ENCODE peak calls at places on chromosomes 11 and 22, in nine cellular contexts. H is fibroblast of lung, N is psoas muscle, K is mammary epithelial cell, W is A549, M is right atrium auricular region, J is right lobe of liver, L is body of pancreas, R is stomach. Y is an unnamed sample.
A peak's percentile ranks its signal among the peaks of the same experiment; 100 is the strongest.

GRCh38 chr11:102985850-102986249 is 30.3 kb upstream of the MMP13 start:
- DNase-seq in M (no peak), R (no peak), K (no peak), W (no peak), J (no peak), H (no peak), L (no peak), N (no peak), Y (no peak)

GRCh38 chr11:124745835-124746620 is 6.0 kb downstream of the VSIG2 start:
- DNase-seq in K (no peak), N (no peak), H (no peak), R (no peak), J (peak; percentile 42), M (no peak), W (peak; percentile 44), L (peak; percentile 44), Y (peak; percentile 80)

GRCh38 chr11:23959466-23959865 is 537.4 kb upstream of the LUZP2 start:
- DNase-seq in M (no peak), W (no peak), J (no peak), R (no peak), H (no peak), N (no peak), K (no peak), L (no peak), Y (no peak)

GRCh38 chr22:27170491-27170890 is 513.1 kb downstream of the MIAT start:
- DNase-seq in M (no peak), L (peak; percentile 17), H (peak; percentile 11), J (no peak), K (no peak), N (peak; percentile 44), R (no peak), W (peak; percentile 21), Y (no peak)

GRCh38 chr22:27062857-27063256 is 405.5 kb downstream of the MIAT start:
- DNase-seq in W (no peak), H (no peak), L (no peak), K (no peak), J (no peak), M (no peak), N (no peak), R (no peak), Y (no peak)

GRCh38 chr11:11010624-11011127 is 152.8 kb upstream of the ZBED5 start:
- DNase-seq in M (peak; percentile 61), L (peak; percentile 13), K (peak; percentile 33), N (peak; percentile 54), W (peak; percentile 40), J (peak; percentile 39), H (peak; percentile 20), R (peak; percentile 28), Y (peak; percentile 44)

GRCh38 chr22:50696799-50697561 is 24.4 kb downstream of the SHANK3 start:
- DNase-seq in J (peak; percentile 36), M (no peak), N (peak; percentile 50), K (peak; percentile 11), L (peak; percentile 20), W (peak; percentile 31), H (peak; percentile 11), R (no peak), Y (peak; percentile 80)

GRCh38 chr11:70483077-70483861 is 84.9 kb downstream of the CTTN start:
- DNase-seq in H (peak; percentile 72), R (peak; percentile 39), L (no peak), K (peak; percentile 60), W (peak; percentile 68), M (no peak), J (no peak), N (no peak), Y (peak; percentile 78)

GRCh38 chr11:66408488-66409214 is 12.2 kb upstream of the NPAS4 start:
- DNase-seq in N (peak; percentile 93), W (peak; percentile 91), J (peak; percentile 83), K (peak; percentile 76), R (peak; percentile 91), M (peak; percentile 89), L (peak; percentile 87), H (peak; percentile 95), Y (peak; percentile 98)

GRCh38 chr11:2884424-2884815 is 1.2 kb downstream of the CDKN1C start:
- DNase-seq in R (peak; percentile 62), L (peak; percentile 56), J (no peak), W (no peak), K (no peak), M (no peak), H (peak; percentile 45), N (peak; percentile 78), Y (no peak)

GRCh38 chr11:128523616-128524015 is 63.7 kb downstream of the ETS1 start:
- DNase-seq in M (no peak), R (no peak), W (no peak), N (no peak), J (no peak), L (no peak), H (peak; percentile 40), K (peak; percentile 75), Y (no peak)

GRCh38 chr22:36540867-36541642 is 12.1 kb upstream of the EIF3D start:
- DNase-seq in K (peak; percentile 24), M (no peak), N (no peak), J (no peak), L (no peak), W (no peak), H (no peak), R (no peak), Y (no peak)

GRCh38 chr22:44159811-44160210 is 20.9 kb upstream of the PARVG start:
- DNase-seq in J (no peak), R (no peak), K (no peak), N (peak; percentile 19), H (no peak), L (no peak), M (no peak), W (no peak), Y (no peak)

GRCh38 chr22:37456351-37456750 is 29.1 kb upstream of the ELFN2 start:
- DNase-seq in R (no peak), W (no peak), J (no peak), L (no peak), M (no peak), H (no peak), N (no peak), K (no peak), Y (no peak)

GRCh38 chr11:69089258-69089657 is 40.5 kb downstream of the TPCN2 start:
- DNase-seq in R (peak; percentile 63), M (no peak), L (peak; percentile 74), K (peak; percentile 56), W (no peak), J (no peak), N (peak; percentile 79), H (peak; percentile 79), Y (peak; percentile 69)

GRCh38 chr11:69094111-69094914 is 45.6 kb downstream of the TPCN2 start:
- DNase-seq in H (no peak), W (no peak), L (no peak), R (no peak), N (no peak), J (no peak), M (no peak), K (no peak), Y (no peak)

GRCh38 chr11:69093106-69093505 is 44.4 kb downstream of the TPCN2 start:
- DNase-seq in J (no peak), N (no peak), R (no peak), K (no peak), M (no peak), H (no peak), L (no peak), W (no peak), Y (peak; percentile 7)

GRCh38 chr11:69092263-69092662 is 43.5 kb downstream of the TPCN2 start:
- DNase-seq in N (no peak), J (no peak), H (no peak), W (no peak), L (no peak), M (no peak), K (no peak), R (no peak), Y (no peak)

GRCh38 chr11:69091638-69092165 is 43.0 kb downstream of the TPCN2 start:
- DNase-seq in M (no peak), L (no peak), R (no peak), W (no peak), N (no peak), J (no peak), K (no peak), H (no peak), Y (peak; percentile 11)
- H3K9me3 ChIP-seq in M (no peaks in the 10 kb centered on the region), L (no peaks in the 10 kb centered on the region), R (no peaks in the 10 kb centered on the region), W (peaks cover 3% of the 10 kb centered on the region), N (no peaks in the 10 kb centered on the region), J (no peaks in the 10 kb centered on the region), K (no peaks in the 10 kb centered on the region), H (no peaks in the 10 kb centered on the region), Y (no peaks in the 10 kb centered on the region)

GRCh38 chr11:89293966-89294679 is 116.4 kb downstream of the TYR start:
- DNase-seq in K (no peak), R (no peak), N (peak; percentile 41), J (no peak), M (no peak), W (no peak), H (peak; percentile 35), L (peak; percentile 8), Y (peak; percentile 24)
- TF ChIP-seq CTCF in K (no peak), R (no peak), N (no peak), J (no peak), M (no peak), W (no peak), H (no peak), L (no peak), Y (no peak)

GRCh38 chr11:86135319-86135714 is 66.4 kb upstream of the PICALM start:
- DNase-seq in K (no peak), M (no peak), R (no peak), L (no peak), N (no peak), H (no peak), J (no peak), W (no peak), Y (no peak)

GRCh38 chr11:86138958-86139357 is 70.1 kb upstream of the PICALM start:
- DNase-seq in H (no peak), L (no peak), J (no peak), M (no peak), K (peak; percentile 26), R (no peak), W (no peak), N (no peak), Y (no peak)

GRCh38 chr11:86134580-86135318 is 65.9 kb upstream of the PICALM start:
- DNase-seq in W (no peak), J (no peak), L (no peak), H (no peak), M (no peak), R (no peak), K (no peak), N (no peak), Y (no peak)

GRCh38 chr11:86132667-86133310 is 63.9 kb upstream of the PICALM start:
- DNase-seq in H (no peak), R (no peak), W (no peak), J (no peak), M (no peak), N (no peak), L (no peak), K (no peak), Y (no peak)

GRCh38 chr11:86136542-86136941 is 67.7 kb upstream of the PICALM start:
- DNase-seq in L (no peak), N (no peak), W (no peak), H (no peak), R (no peak), M (no peak), K (no peak), J (no peak), Y (no peak)
- H3K4me1 ChIP-seq in L (peaks cover 9% of the 10 kb centered on the region), N (no peaks in the 10 kb centered on the region), W (no peaks in the 10 kb centered on the region), H (no peaks in the 10 kb centered on the region), R (peaks cover 42% of the 10 kb centered on the region), M (no peaks in the 10 kb centered on the region), K (no peaks in the 10 kb centered on the region), J (no peaks in the 10 kb centered on the region), Y (no peaks in the 10 kb centered on the region)

DNA sequence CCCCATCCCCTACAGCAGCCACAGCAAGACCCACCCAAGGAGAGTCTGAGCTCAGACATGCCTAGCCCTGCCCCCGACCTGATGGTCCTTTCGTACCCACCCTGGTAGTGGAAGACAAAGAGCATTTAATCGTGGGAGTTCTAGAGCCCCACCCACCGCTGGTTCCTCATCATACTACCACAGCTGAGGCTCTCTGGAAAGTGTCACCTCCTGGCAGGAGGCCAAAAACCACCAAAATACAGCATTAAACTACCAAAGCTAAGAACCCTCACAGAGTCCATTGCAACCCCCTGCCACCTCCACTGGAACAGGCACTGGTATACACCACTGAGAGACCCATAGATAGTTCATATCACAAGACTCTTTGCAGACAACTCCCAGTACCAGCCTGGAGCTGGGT is 311.1 kb downstream of the TENM4 start:
- DNase-seq in H (no peak), R (no peak), J (no peak), N (no peak), M (no peak), K (no peak), W (no peak), L (no peak), Y (no peak)
- H3K9me3 ChIP-seq in H (no peaks in the 10 kb centered on the region), R (peaks cover 32% of the 10 kb centered on the region), J (no peaks in the 10 kb centered on the region), N (no peaks in the 10 kb centered on the region), M (peaks cover 39% of the 10 kb centered on the region), K (peaks cover 3% of the 10 kb centered on the region), W (peaks cover 16% of the 10 kb centered on the region), L (no peaks in the 10 kb centered on the region), Y (peaks cover 25% of the 10 kb centered on the region)

Y was measured in left lung.